ENCODE peak calls at places on chromosomes 2 and 18, in four cellular contexts. R, D, P and C are unnamed samples.

GRCh38 chr2:224973112-224974016 is 68.9 kb downstream of the DOCK10 start:
- DNase-seq in R (no peak), P (no peak), D (no peak), C (peak; percentile 63)

GRCh38 chr2:72605836-72606442 is 219.9 kb downstream of the EXOC6B start:
- DNase-seq in R (no peak), P (no peak), D (peak; percentile 5), C (no peak)

GRCh38 chr2:40470817-40471809 is 19.2 kb upstream of the SLC8A1 start:
- DNase-seq in P (no peak), D (no peak), R (no peak), C (no peak)

GRCh38 chr2:174518397-174518796 is 31.6 kb upstream of the GPR155 start:
- DNase-seq in P (no peak), R (no peak), D (no peak), C (no peak)

GRCh38 chr2:170139276-170139967 is 38.5 kb upstream of the MYO3B start:
- DNase-seq in D (no peak), P (no peak), R (no peak), C (no peak)

GRCh38 chr2:198054299-198054698 is 249.9 kb downstream of the PLCL1 start:
- DNase-seq in R (no peak), D (peak; percentile 63), P (no peak), C (peak; percentile 2)

GRCh38 chr2:106119074-106119473 is 75.0 kb downstream of the UXS1 start:
- DNase-seq in R (no peak), P (no peak), D (no peak), C (no peak)

GRCh38 chr2:159010340-159010739 is 41.9 kb downstream of the TANC1 start:
- DNase-seq in P (no peak), D (peak; percentile 24), R (no peak), C (peak; percentile 84)

GRCh38 chr2:241503776-241504392 is 4.5 kb downstream of the STK25 start:
- DNase-seq in D (no peak), R (no peak), P (no peak), C (no peak)

GRCh38 chr2:70081221-70081620 is 6.1 kb upstream of the PCBP1 start:
- DNase-seq in D (no peak), P (no peak), R (no peak), C (no peak)

GRCh38 chr18:69757733-69758132 is 189.9 kb downstream of the CD226 start:
- DNase-seq in P (no peak), D (peak; percentile 67), R (no peak), C (peak; percentile 5)

GRCh38 chr2:47520825-47521665 is 118.1 kb downstream of the MSH2 start:
- DNase-seq in D (no peak), R (peak; percentile 83), P (peak; percentile 19), C (peak; percentile 53)

GRCh38 chr2:39099820-39100728 is 20.8 kb downstream of the SOS1 start:
- DNase-seq in D (no peak), R (no peak), P (no peak), C (no peak)

DNA sequence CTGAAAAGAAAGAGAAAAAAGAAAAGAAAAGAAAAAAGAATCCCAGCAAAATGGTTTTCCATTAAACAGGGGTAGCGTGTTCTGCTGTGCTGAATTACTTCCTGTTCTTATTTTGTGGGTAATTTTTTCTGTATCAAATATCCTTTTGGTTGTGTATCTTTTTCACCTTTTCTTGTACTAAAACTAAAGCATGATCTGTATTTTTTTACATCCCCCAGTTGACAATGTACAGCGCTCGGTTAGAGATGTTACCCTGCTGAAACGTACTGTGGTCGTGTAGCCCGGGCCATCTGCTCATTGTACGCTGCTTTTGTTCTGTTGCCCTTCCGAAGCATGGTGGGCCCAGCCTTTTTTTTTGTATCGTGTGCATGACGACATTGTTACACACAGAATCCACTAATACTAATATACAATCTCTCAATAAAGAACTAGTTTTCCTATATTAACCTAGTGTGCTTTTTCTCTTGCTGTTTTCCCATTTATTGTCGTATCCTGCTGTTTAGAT is 233.1 kb downstream of the HAUS1 start:
- DNase-seq in P (no peak), R (no peak), D (no peak), C (no peak)
- H3K4me3 ChIP-seq in P (no peak overlapping the region), R (no peak overlapping the region), D (no peak overlapping the region), C (no peak overlapping the region)

GRCh38 chr2:75558786-75559428 is 1.8 kb downstream of the EVA1A start:
- DNase-seq in D (no peak), P (no peak), R (no peak), C (no peak)

GRCh38 chr2:75557474-75558131 is 3.1 kb downstream of the EVA1A start:
- DNase-seq in P (no peak), D (no peak), R (no peak), C (no peak)

GRCh38 chr2:75555701-75556100 is 5.0 kb downstream of the EVA1A start:
- DNase-seq in R (no peak), D (no peak), P (no peak), C (no peak)

GRCh38 chr2:75558132-75558530 is 2.6 kb downstream of the EVA1A start:
- DNase-seq in P (no peak), R (no peak), D (no peak), C (no peak)

DNA sequence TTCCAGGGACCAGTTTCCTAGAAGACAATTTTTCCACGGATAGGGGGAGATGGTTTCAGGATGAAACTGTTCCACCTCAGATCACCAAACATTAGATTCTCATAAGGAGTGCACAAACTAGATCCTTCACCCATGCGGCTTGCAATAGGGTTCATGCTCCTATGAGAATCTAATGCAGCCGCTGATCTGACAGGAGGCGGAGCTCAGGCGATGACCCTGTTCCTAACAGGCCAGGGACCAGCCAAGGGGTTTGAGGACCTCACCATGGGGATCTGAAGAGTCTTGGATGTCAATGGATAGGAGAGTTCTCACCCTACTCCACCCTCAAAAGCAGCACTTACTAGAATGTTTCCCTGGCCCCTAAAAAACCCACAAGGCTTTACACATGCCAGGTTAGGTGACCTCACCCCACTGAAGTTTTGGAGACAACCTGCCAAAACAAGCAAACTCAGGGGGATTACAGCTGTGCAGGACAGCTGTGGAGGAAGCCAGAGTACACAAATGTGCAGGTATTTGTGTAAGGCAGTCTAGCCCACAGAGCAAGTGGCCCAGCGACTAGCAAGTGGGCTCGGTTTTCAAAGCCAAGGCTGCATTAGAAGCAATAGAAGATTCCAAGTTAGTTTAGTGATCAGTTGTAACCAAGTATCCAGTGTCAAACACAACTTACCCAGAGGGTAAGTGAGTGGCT is 3.9 kb downstream of the EVA1A start:
- DNase-seq in D (no peak), P (no peak), R (no peak), C (peak; percentile 31)
- H3K27me3 ChIP-seq in D (no peaks in the 10 kb centered on the region), P (no peaks in the 10 kb centered on the region), R (peaks cover 22% of the 10 kb centered on the region), C (no peaks in the 10 kb centered on the region)

GRCh38 chr2:164917296-164917903 is 37.9 kb downstream of the SLC38A11 start:
- DNase-seq in R (no peak), D (peak; percentile 61), P (no peak), C (peak; percentile 41)
- H3K4me3 ChIP-seq in R (no peak overlapping the region), D (no peak overlapping the region), P (no peak overlapping the region), C (no peak overlapping the region)

GRCh38 chr2:128921740-128922139 is 603.1 kb upstream of the HS6ST1 start:
- DNase-seq in P (no peak), D (no peak), R (no peak), C (no peak)

GRCh38 chr2:128922154-128922553 is 603.5 kb upstream of the HS6ST1 start:
- DNase-seq in R (no peak), P (no peak), D (no peak), C (no peak)
- H3K27me3 ChIP-seq in R (no peaks in the 10 kb centered on the region), P (no peaks in the 10 kb centered on the region), D (no peaks in the 10 kb centered on the region), C (no peaks in the 10 kb centered on the region)

GRCh38 chr2:215693999-215694356 is 258.1 kb upstream of the FN1 start:
- DNase-seq in P (no peak), D (no peak), R (no peak), C (no peak)
- H3K4me3 ChIP-seq in P (no peak overlapping the region), D (no peak overlapping the region), R (no peak overlapping the region), C (no peak overlapping the region)

DNA sequence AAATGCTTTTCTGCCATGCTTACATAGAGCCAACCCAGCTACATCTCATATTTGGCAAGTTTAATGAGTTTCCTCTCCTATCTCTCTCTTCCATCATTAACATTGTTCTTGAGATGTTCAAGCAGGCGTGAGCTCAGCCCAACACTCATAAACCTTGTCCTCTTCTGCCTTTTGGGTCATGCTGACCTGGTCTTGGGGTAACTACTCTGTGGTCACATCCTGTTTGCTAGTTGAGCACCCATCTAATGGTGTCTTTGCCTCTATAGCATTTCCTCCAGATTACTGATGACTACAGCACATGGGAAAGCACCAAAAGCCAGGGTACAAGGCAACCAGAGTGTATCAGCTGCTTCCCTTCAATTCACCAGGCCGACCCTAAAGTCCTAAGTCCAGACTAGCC is 366.9 kb upstream of the HNRNPA3 start:
- DNase-seq in D (no peak), R (no peak), P (no peak), C (no peak)
- H3K27me3 ChIP-seq in D (no peaks in the 10 kb centered on the region), R (peaks cover 9% of the 10 kb centered on the region), P (no peaks in the 10 kb centered on the region), C (no peaks in the 10 kb centered on the region)